ENCODE peak calls at places on chromosomes 4 and X, in seven cellular contexts. I is stomach, G is esophagus squamous epithelium, T is endothelial cell of umbilical vein, U is transverse colon, B is heart left ventricle, W is ovary. C is an unnamed sample. For H3K9me3 and H3K4me1, the result is how much of the 10 kb centered on the place peaks cover.

GRCh38 chrX:134396174-134396573 is 63.8 kb upstream of the HPRT1 start:
- DNase-seq in G (no peak), W (no peak), I (no peak), T (peak), B (no peak), U (no peak), C (no peak)

GRCh38 chr4:16532240-16532990 is 306.1 kb upstream of the TAPT1 start:
- DNase-seq in B (peak), T (peak), G (no peak), I (no peak), U (no peak), W (peak), C (no peak)

GRCh38 chrX:24264383-24264782 is 49.5 kb downstream of the SUPT20HL2 start:
- DNase-seq in W (no peak), U (no peak), G (no peak), B (no peak), I (no peak), T (no peak), C (no peak)

GRCh38 chrX:103628386-103629290 is at the start of gene TCEAL1:
- DNase-seq in I (peak), B (peak), W (peak), T (peak), U (peak), G (no peak), C (peak)

GRCh38 chr4:9409793-9410192 is 34.4 kb upstream of the DEFB131A start:
- DNase-seq in T (no peak), B (no peak), U (no peak), W (no peak), G (no peak), I (no peak), C (no peak)

GRCh38 chrX:146615807-146616206 is 193.8 kb upstream of the CXorf51B start:
- DNase-seq in B (no peak), I (no peak), W (no peak), G (no peak), T (no peak), U (no peak), C (no peak)

GRCh38 chrX:2677764-2678163 is 13.3 kb upstream of the CD99 start:
- DNase-seq in B (peak), U (peak), T (peak), G (no peak), W (peak), I (peak), C (no peak)

GRCh38 chr4:105543881-105544280 is 8.5 kb upstream of the ARHGEF38 start:
- DNase-seq in T (no peak), W (no peak), I (no peak), G (no peak), B (no peak), U (no peak), C (no peak)

GRCh38 chr4:124265701-124266100 is 446.8 kb downstream of the ANKRD50 start:
- DNase-seq in I (no peak), T (no peak), U (no peak), B (no peak), G (no peak), W (no peak), C (no peak)

GRCh38 chr4:52197351-52197750 is 146.2 kb downstream of the SPATA18 start:
- DNase-seq in T (no peak), G (no peak), I (no peak), W (no peak), U (no peak), B (no peak), C (no peak)

GRCh38 chr4:118989098-118990080 is 100.7 kb downstream of the SYNPO2 start:
- DNase-seq in T (peak), I (no peak), U (no peak), B (no peak), W (no peak), G (no peak), C (no peak)

GRCh38 chrX:71106427-71106826 is at the start of gene CXorf65:
- DNase-seq in U (no peak), T (no peak), I (no peak), G (no peak), W (no peak), B (no peak), C (no peak)

GRCh38 chrX:10071451-10072163 is 85.2 kb upstream of the CLCN4 start:
- DNase-seq in W (no peak), I (no peak), B (no peak), T (peak), G (no peak), U (no peak), C (no peak)

GRCh38 chrX:40773809-40774208 is 38.5 kb upstream of the MED14 start:
- DNase-seq in T (peak), G (no peak), W (no peak), B (no peak), U (no peak), I (no peak), C (no peak)

GRCh38 chr4:26084414-26084813 is 170.4 kb downstream of the SMIM20 start:
- DNase-seq in I (no peak), T (no peak), W (no peak), B (no peak), G (no peak), U (no peak), C (no peak)

GRCh38 chrX:129842510-129843208 is 1.0 kb downstream of the ZDHHC9 start:
- DNase-seq in W (peak), B (peak), I (peak), U (peak), T (peak), G (no peak), C (peak)

DNA sequence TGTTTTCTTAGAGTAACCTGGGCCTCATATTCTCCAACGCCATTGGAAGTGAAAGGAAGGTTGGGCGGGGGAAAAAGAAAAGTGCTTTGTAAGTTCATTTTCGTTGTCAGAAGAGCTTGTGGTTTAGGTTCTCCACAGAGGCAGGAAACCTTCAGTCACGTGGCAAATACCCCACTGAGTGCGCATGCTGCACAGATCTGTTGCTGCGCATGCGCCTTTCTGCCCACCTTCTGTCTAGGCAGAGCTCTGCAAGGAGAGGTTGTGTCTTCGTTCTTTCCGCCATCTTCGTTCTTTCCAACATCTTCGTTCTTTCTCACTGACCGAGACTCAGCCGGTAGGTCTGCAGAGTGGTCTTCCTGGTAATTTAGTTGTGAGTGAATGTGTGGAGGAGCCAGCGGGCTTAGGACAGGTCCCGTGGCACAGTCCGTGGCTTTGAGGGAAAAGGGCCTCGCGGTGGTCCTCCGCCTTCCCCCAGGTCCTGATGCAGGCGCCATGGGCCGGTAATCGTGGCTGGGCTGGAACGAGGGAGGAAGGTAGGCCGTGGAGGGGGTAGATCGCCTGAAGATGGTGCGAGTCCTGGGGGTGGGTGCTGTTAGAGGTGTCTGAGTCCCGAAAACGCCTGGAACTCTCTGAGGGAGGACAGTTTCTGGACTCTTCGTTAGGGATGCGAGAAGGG is at the start of gene PAGE5:
- DNase-seq in W (no peak), B (no peak), I (no peak), G (no peak), T (no peak), U (no peak), C (no peak)
- TF ChIP-seq POLR2A in W (no peak), B (no peak), I (no peak), G (no peak), T (no peak), U (no peak), C (no peak)

DNA sequence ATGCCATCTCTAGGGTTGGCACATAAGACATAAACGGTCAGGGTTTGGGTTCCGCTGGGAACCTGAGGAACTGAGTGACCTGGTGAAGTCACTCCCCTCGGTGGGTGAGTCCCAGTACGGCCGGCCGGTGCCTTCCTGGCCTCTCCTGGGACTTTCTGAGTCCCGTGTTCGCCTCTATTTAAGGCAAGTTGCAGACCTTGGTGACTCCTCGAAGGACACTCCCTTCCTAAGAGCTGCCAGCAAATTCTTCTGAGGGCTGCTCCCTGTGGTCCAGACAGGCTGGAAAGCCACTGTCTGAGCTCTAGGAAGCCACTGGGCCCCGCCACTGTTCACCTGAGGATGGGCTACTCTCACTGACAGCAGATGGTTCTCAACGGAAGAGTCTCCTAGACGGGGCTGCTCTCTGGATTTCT is 16.0 kb downstream of the CTAG1A start:
- DNase-seq in B (no peak), G (no peak), T (no peak), I (no peak), U (no peak), W (no peak), C (no peak)
- H3K9me3 ChIP-seq in B (under half), G (under half), T (under half), I (under half), U (under half), W (under half), C (under half)

GRCh38 chr4:80171251-80171650 is 26.1 kb upstream of the PRDM8 start:
- DNase-seq in U (no peak), B (no peak), W (no peak), G (no peak), I (no peak), T (no peak), C (no peak)

GRCh38 chr4:80172203-80172602 is 25.1 kb upstream of the PRDM8 start:
- DNase-seq in I (no peak), T (no peak), B (no peak), W (no peak), U (no peak), G (no peak), C (no peak)

GRCh38 chr4:80173387-80173786 is 23.9 kb upstream of the PRDM8 start:
- DNase-seq in G (no peak), I (no peak), U (no peak), T (peak), W (no peak), B (no peak), C (no peak)

GRCh38 chr4:80171656-80172055 is 25.6 kb upstream of the PRDM8 start:
- DNase-seq in U (no peak), T (no peak), G (no peak), W (no peak), B (no peak), I (no peak), C (no peak)

DNA sequence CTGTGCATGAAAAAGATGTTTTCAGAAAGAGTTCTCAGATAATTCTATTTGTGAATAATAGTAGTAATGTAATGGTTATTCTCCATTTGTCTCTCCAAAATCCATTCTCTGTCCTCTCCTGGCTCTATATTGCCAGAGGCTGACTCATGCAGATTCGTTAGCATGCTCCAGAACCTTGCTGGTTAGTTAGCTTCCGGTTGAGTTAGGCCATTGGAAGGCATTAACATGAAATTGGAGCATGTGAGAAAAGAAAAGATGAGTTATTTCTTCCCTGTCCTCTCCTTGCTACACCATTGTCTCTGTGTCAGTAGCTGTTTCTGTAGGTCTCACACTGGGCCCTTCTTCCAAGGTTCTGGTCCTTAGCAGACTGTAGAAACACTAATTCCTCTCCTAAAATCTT is 23.5 kb upstream of the PRDM8 start:
- DNase-seq in B (no peak), I (no peak), U (no peak), G (no peak), T (no peak), W (no peak), C (no peak)
- H3K4me1 ChIP-seq in B (under half), I (under half), U (under half), G (under half), T (under half), W (under half), C (under half)

GRCh38 chrX:48677456-48678030 is 6.1 kb upstream of the WAS start:
- DNase-seq in T (no peak), U (no peak), B (no peak), G (no peak), W (no peak), I (no peak), C (peak)
- TF ChIP-seq POLR2A in T (no peak), U (no peak), B (no peak), G (no peak), W (no peak), I (no peak), C (peak)

DNA sequence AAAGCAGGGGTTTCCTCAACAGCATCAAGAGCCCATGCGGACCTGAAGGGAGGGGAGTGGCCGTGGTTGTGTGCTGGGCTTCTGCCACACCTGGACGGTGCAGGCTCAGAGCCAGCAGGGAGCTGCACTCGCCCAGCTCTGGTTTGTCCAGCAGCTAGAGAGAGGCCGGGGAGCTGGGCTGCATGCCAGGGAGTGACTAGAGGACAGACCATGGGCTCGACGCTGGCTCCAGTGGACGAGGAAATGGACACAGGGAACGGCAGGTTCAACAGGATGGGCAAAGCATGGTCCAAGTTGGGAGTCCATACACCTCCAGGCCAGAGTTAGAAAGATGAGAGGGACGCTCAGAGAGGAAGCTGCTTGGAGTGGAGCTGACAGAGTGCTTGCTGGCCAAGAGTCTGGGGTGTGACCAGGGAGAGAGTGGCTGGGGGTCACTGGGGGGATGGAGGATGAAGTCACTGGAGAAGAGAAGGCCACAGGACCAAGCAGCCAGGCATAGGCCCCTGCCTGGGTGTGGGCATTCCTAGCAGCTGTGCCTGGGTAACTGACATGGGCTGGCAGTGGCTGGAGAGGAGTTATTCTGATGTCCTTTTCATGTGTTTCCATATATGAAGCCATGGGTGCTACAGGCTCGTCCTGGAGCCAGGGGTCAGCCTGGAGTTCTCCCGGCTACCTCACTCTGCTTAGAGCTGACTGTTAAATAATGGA is 42.8 kb downstream of the HTT-AS start:
- DNase-seq in W (no peak), U (no peak), G (no peak), T (no peak), B (peak), I (peak), C (peak)
- H3K9me3 ChIP-seq in W (under half), U (under half), G (under half), T (under half), B (under half), I (under half), C (under half)

DNA sequence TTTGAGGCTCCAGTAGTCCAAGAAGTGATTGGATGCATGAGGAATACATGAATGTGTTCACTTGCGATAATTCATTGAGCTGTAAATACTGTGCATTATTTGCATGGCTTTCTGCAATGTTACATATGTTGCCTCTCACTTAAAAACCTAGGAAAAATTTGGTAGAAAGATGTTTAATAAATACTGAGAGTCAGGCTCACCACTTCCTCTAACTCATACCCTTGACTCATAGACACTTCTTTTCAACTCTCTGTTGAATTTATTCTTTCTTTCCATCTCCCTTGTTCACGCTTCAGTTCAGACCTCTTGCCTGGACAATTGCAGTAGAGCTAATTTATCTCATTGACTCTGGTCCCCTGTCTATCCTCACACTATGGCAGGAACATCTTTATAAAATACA is 35.8 kb upstream of the LEF1 start:
- DNase-seq in U (no peak), W (no peak), I (no peak), G (no peak), B (no peak), T (no peak), C (no peak)
- H3K4me1 ChIP-seq in U (under half), W (under half), I (under half), G (under half), B (under half), T (under half), C (under half)

GRCh38 chr4:102825261-102826071 is 1.9 kb downstream of the UBE2D3 start:
- DNase-seq in B (no peak), W (peak), U (peak), I (no peak), G (no peak), T (peak), C (no peak)
- TF ChIP-seq POLR2A in B (no peak), W (peak), U (peak), I (no peak), G (no peak), T (no peak), C (peak)

GRCh38 chrX:17964871-17965270 is 103.8 kb upstream of the RAI2 start:
- DNase-seq in U (no peak), I (no peak), G (no peak), T (no peak), W (no peak), B (no peak), C (no peak)
- H3K9me3 ChIP-seq in U (under half), I (under half), G (under half), T (under half), W (under half), B (under half), C (under half)